ENCODE peak calls at places on chromosomes 12 and 14, in five cellular contexts. One of them, this sample, is unnamed. For H3K9me3, the result is how much of the 10 kb centered on the place peaks cover.

GRCh38 chr14:50527970-50528369 is 4.4 kb downstream of the MAP4K5 start:
- DNase-seq in sigmoid colon: no peak
- DNase-seq in thyroid gland: no peak
- DNase-seq in tibial nerve: no peak
- DNase-seq in MM.1S: no peak
- DNase-seq in this sample: no peak

GRCh38 chr14:64755661-64756265 is 51.5 kb downstream of the PLEKHG3 start:
- DNase-seq in sigmoid colon: no peak
- DNase-seq in thyroid gland: no peak
- DNase-seq in tibial nerve: no peak
- DNase-seq in MM.1S: no peak
- DNase-seq in this sample: peak

GRCh38 chr14:68658029-68658509 is 134.8 kb downstream of the ZFP36L1 start:
- DNase-seq in sigmoid colon: no peak
- DNase-seq in thyroid gland: no peak
- DNase-seq in tibial nerve: no peak
- DNase-seq in MM.1S: no peak
- DNase-seq in this sample: no peak

GRCh38 chr14:77043984-77044485 is 15.5 kb upstream of the IRF2BPL start:
- DNase-seq in sigmoid colon: peak
- DNase-seq in thyroid gland: peak
- DNase-seq in tibial nerve: no peak
- DNase-seq in MM.1S: no peak
- DNase-seq in this sample: no peak

GRCh38 chr12:92561543-92561899 is 141.3 kb upstream of the PLEKHG7 start:
- DNase-seq in sigmoid colon: peak
- DNase-seq in thyroid gland: peak
- DNase-seq in tibial nerve: peak
- DNase-seq in MM.1S: no peak
- DNase-seq in this sample: no peak

GRCh38 chr12:22443379-22444316 is 100.7 kb downstream of the C2CD5 start:
- DNase-seq in sigmoid colon: peak
- DNase-seq in thyroid gland: peak
- DNase-seq in tibial nerve: peak
- DNase-seq in MM.1S: peak
- DNase-seq in this sample: peak

GRCh38 chr14:61561657-61562276 is 133.5 kb upstream of the HIF1A start:
- DNase-seq in sigmoid colon: peak
- DNase-seq in thyroid gland: peak
- DNase-seq in tibial nerve: peak
- DNase-seq in MM.1S: no peak
- DNase-seq in this sample: no peak

GRCh38 chr14:93033039-93033982 is 82.4 kb downstream of the ITPK1 start:
- DNase-seq in sigmoid colon: no peak
- DNase-seq in thyroid gland: no peak
- DNase-seq in tibial nerve: no peak
- DNase-seq in MM.1S: no peak
- DNase-seq in this sample: no peak

GRCh38 chr14:39246618-39247017 is 12.9 kb downstream of the MIA2 start:
- DNase-seq in sigmoid colon: no peak
- DNase-seq in thyroid gland: no peak
- DNase-seq in tibial nerve: no peak
- DNase-seq in MM.1S: no peak
- DNase-seq in this sample: no peak

GRCh38 chr12:868722-869121 is 80.8 kb downstream of the RAD52 start:
- DNase-seq in sigmoid colon: no peak
- DNase-seq in thyroid gland: no peak
- DNase-seq in tibial nerve: no peak
- DNase-seq in MM.1S: no peak
- DNase-seq in this sample: no peak

GRCh38 chr14:36942522-36943245 is 229.7 kb downstream of the SLC25A21 start:
- DNase-seq in sigmoid colon: no peak
- DNase-seq in thyroid gland: no peak
- DNase-seq in tibial nerve: no peak
- DNase-seq in MM.1S: no peak
- DNase-seq in this sample: no peak

GRCh38 chr12:2580821-2581220 is 213.9 kb upstream of the FKBP4 start:
- DNase-seq in sigmoid colon: no peak
- DNase-seq in thyroid gland: peak
- DNase-seq in tibial nerve: no peak
- DNase-seq in MM.1S: no peak
- DNase-seq in this sample: no peak

DNA sequence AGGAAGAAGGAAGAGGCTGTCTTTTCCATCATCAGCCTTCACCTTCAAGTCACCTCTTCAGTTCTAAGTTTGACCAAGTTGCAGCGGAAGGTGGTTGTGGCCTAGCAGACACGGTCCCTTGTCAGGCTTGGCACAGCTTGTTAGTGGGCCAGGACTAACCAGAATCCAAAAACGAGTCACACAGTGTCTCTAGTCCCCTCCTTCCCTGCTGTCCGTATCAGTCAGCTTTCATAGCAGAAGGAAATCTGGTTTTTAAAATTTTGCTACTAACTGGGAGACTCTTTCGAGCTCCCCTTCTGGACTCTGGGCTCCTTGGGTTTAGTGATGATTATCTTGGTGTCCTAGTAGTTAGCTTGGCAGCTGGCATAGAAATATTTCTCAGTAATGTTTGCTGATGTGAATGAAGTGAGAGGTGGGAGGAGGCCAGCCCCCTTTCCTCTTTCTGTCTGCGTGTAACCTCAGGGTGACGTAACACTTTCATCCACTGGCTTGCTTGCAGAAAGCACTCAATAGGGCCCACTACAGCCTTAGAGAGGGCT is 3.8 kb downstream of the ETV6 start:
- DNase-seq in sigmoid colon: no peak
- DNase-seq in thyroid gland: no peak
- DNase-seq in tibial nerve: no peak
- DNase-seq in MM.1S: no peak
- DNase-seq in this sample: no peak
- H3K27ac ChIP-seq in sigmoid colon: peak
- H3K27ac ChIP-seq in thyroid gland: peak
- H3K27ac ChIP-seq in tibial nerve: peak
- H3K27ac ChIP-seq in MM.1S: no peak
- H3K27ac ChIP-seq in this sample: peak

GRCh38 chr12:101876861-101877815 is at the start of gene DRAM1:
- DNase-seq in sigmoid colon: peak
- DNase-seq in thyroid gland: peak
- DNase-seq in tibial nerve: peak
- DNase-seq in MM.1S: peak
- DNase-seq in this sample: peak
- TF ChIP-seq CTCF in sigmoid colon: no peak
- TF ChIP-seq CTCF in thyroid gland: no peak
- TF ChIP-seq CTCF in tibial nerve: no peak
- TF ChIP-seq CTCF in MM.1S: no peak
- TF ChIP-seq CTCF in this sample: no peak

GRCh38 chr14:97642631-97643030 is 845.4 kb downstream of the VRK1 start:
- DNase-seq in sigmoid colon: no peak
- DNase-seq in thyroid gland: no peak
- DNase-seq in tibial nerve: no peak
- DNase-seq in MM.1S: no peak
- DNase-seq in this sample: no peak
- H3K9me3 ChIP-seq in sigmoid colon: under half
- H3K9me3 ChIP-seq in thyroid gland: under half
- H3K9me3 ChIP-seq in tibial nerve: under half
- H3K9me3 ChIP-seq in MM.1S: under half
- H3K9me3 ChIP-seq in this sample: under half

GRCh38 chr12:123450636-123451035 is 7.3 kb upstream of the SNRNP35 start:
- DNase-seq in sigmoid colon: no peak
- DNase-seq in thyroid gland: no peak
- DNase-seq in tibial nerve: no peak
- DNase-seq in MM.1S: no peak
- DNase-seq in this sample: no peak

GRCh38 chr12:123444396-123445026 is 8.0 kb upstream of the RILPL2 start:
- DNase-seq in sigmoid colon: no peak
- DNase-seq in thyroid gland: no peak
- DNase-seq in tibial nerve: no peak
- DNase-seq in MM.1S: no peak
- DNase-seq in this sample: no peak

GRCh38 chr12:123445388-123446344 is 9.2 kb upstream of the RILPL2 start:
- DNase-seq in sigmoid colon: no peak
- DNase-seq in thyroid gland: peak
- DNase-seq in tibial nerve: no peak
- DNase-seq in MM.1S: no peak
- DNase-seq in this sample: no peak

GRCh38 chr12:123453165-123453564 is 4.8 kb upstream of the SNRNP35 start:
- DNase-seq in sigmoid colon: no peak
- DNase-seq in thyroid gland: peak
- DNase-seq in tibial nerve: no peak
- DNase-seq in MM.1S: no peak
- DNase-seq in this sample: no peak

GRCh38 chr12:123449103-123449736 is 8.7 kb upstream of the SNRNP35 start:
- DNase-seq in sigmoid colon: no peak
- DNase-seq in thyroid gland: no peak
- DNase-seq in tibial nerve: no peak
- DNase-seq in MM.1S: no peak
- DNase-seq in this sample: no peak
- H3K27ac ChIP-seq in sigmoid colon: no peak
- H3K27ac ChIP-seq in thyroid gland: no peak
- H3K27ac ChIP-seq in tibial nerve: no peak
- H3K27ac ChIP-seq in MM.1S: no peak
- H3K27ac ChIP-seq in this sample: peak

GRCh38 chr14:78904094-78904493 is 733.9 kb downstream of the NRXN3 start:
- DNase-seq in sigmoid colon: no peak
- DNase-seq in thyroid gland: no peak
- DNase-seq in tibial nerve: no peak
- DNase-seq in MM.1S: no peak
- DNase-seq in this sample: no peak
- TF ChIP-seq CTCF in sigmoid colon: no peak
- TF ChIP-seq CTCF in thyroid gland: no peak
- TF ChIP-seq CTCF in tibial nerve: no peak
- TF ChIP-seq CTCF in MM.1S: no peak
- TF ChIP-seq CTCF in this sample: no peak

This sample was measured in CD4-positive, alpha-beta T cell.